ENCODE peak calls at places on chromosomes 7 and 10, in four cellular contexts. G is foreskin keratinocyte, W is adrenal gland, L is esophagus squamous epithelium. M is an unnamed sample.

GRCh38 chr10:802506-802905 is 113.0 kb upstream of the DIP2C start:
- DNase-seq in W (no peak), G (no peak), L (no peak), M (no peak)

GRCh38 chr7:158782638-158783490 is 46.4 kb downstream of the ESYT2 start:
- DNase-seq in G (peak; percentile 40), W (peak; percentile 53), L (no peak), M (peak; percentile 16)

GRCh38 chr10:72234560-72235095 is 18.6 kb upstream of the ASCC1 start:
- DNase-seq in W (no peak), G (no peak), L (no peak), M (no peak)

GRCh38 chr7:5382281-5383041 is 41.2 kb downstream of the TNRC18 start:
- DNase-seq in G (no peak), L (no peak), W (peak; percentile 45), M (no peak)

GRCh38 chr7:14888904-14889482 is 13.6 kb downstream of the DGKB start:
- DNase-seq in L (no peak), G (no peak), W (no peak), M (no peak)

GRCh38 chr7:130141858-130142653 is 63.1 kb downstream of the TMEM209 start:
- DNase-seq in G (no peak), L (no peak), W (no peak), M (no peak)

GRCh38 chr10:110610308-110610774 is 33.8 kb upstream of the RBM20 start:
- DNase-seq in G (peak; percentile 32), L (no peak), W (peak; percentile 43), M (no peak)

GRCh38 chr10:48333856-48334255 is 27.4 kb downstream of the MAPK8 start:
- DNase-seq in G (peak; percentile 37), W (no peak), L (no peak), M (no peak)

GRCh38 chr10:11886851-11887250 is 63.7 kb downstream of the PROSER2 start:
- DNase-seq in L (no peak), G (no peak), W (no peak), M (no peak)

GRCh38 chr7:594920-595620 is 75.4 kb upstream of the PDGFA start:
- DNase-seq in L (no peak), G (no peak), W (no peak), M (no peak)

GRCh38 chr10:44860811-44861751 is 50.1 kb upstream of the TMEM72 start:
- DNase-seq in G (no peak), W (no peak), L (no peak), M (peak; percentile 91)

GRCh38 chr7:143519411-143520131 is 41.9 kb downstream of the TAS2R41 start:
- DNase-seq in G (peak; percentile 58), W (no peak), L (no peak), M (peak; percentile 29)

GRCh38 chr7:36039243-36039642 is 113.8 kb upstream of the EEPD1 start:
- DNase-seq in L (no peak), G (no peak), W (peak; percentile 30), M (no peak)

GRCh38 chr10:82497451-82497850 is 622.5 kb downstream of the NRG3 start:
- DNase-seq in W (no peak), G (peak; percentile 0), L (no peak), M (no peak)

GRCh38 chr10:85537561-85537960 is 829.0 kb downstream of the GRID1 start:
- DNase-seq in G (no peak), W (no peak), L (no peak), M (no peak)

GRCh38 chr10:58577394-58577793 is 64.7 kb downstream of the BICC1 start:
- DNase-seq in W (no peak), G (no peak), L (no peak), M (peak; percentile 44)

DNA sequence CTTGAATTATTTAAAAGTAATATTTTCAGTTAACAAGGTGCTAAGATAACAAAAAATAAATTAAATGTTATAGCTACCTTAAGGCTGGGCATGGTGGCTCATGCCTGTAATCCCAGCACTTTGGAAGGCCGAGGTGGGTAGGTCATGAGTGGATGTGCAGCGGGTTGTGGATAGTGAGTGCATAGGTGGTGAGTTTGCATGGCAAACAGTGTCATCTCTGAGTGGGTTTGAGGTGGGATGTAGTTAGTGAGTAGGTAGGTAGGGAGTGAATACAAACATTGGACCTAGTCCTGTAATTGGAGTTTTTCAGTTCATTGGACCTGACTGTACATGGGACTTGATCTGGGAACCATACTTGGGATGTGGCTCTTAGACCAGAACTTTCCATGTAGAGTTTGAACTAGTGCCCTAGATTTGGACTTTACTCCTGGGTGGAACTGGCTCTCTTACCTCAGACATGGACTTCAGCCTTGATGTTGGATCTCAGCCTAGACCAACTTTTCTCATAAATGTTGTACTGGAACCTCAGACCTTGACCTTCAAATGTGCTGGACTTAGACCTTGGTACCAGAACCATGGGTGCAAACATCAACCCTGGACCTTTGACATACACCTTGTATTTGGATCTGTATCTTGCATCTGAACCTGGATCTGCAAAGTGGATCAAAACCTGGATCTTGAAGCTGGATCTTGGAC is 47.0 kb downstream of the SEC61G start:
- DNase-seq in G (no peak), W (no peak), L (no peak), M (no peak)
- H3K27me3 ChIP-seq in G (peaks cover 2% of the 10 kb centered on the region), W (no peaks in the 10 kb centered on the region), L (no peaks in the 10 kb centered on the region), M (no peaks in the 10 kb centered on the region)

DNA sequence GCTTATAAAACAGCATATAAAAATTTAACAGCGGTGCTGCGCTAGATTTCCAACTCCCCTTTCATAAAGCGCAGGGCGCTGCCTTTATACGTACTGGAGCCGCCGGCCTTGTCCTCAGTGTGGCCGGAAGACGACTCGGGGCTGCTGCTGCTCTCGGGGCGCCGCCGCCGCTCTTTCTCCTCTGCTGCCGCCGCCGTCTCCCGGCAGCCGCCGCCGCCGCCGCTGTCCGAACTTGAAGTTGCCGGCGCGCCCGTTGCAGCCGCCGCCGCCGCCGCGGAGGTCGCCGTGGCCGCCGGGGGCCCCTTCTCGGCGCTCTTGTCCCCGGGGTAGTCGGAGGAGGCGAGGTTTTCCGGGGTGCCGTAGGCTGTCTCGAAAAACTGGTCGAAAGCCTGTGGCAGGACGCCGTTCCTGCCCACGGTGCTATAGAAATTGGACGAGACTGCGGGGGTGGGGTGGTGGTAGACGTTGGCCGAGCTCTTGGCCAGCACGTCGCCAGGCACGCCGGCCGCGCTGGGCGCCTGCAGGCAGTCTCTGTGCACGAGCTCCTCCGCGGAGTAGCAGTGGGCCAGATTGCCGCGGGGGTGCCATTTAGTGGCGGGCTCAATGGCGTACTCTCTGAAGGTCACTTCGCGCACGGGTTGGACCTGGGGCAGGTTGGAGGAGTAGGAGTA is 555 bp downstream of the HOXA11 start:
- DNase-seq in L (no peak), G (no peak), W (peak; percentile 53), M (no peak)
- H3K27me3 ChIP-seq in L (peaks cover 51% of the 10 kb centered on the region), G (peaks cover 88% of the 10 kb centered on the region), W (peaks cover 98% of the 10 kb centered on the region), M (no peaks in the 10 kb centered on the region)

GRCh38 chr7:155404976-155405375 is 53.0 kb upstream of the EN2 start:
- DNase-seq in L (no peak), G (no peak), W (no peak), M (no peak)

GRCh38 chr7:155398944-155399343 is 59.0 kb upstream of the EN2 start:
- DNase-seq in L (no peak), G (no peak), W (no peak), M (no peak)

GRCh38 chr7:155402941-155403340 is 55.0 kb upstream of the EN2 start:
- DNase-seq in L (no peak), G (no peak), W (no peak), M (no peak)

GRCh38 chr7:155399577-155399976 is 58.4 kb upstream of the EN2 start:
- DNase-seq in G (no peak), W (no peak), L (no peak), M (no peak)

DNA sequence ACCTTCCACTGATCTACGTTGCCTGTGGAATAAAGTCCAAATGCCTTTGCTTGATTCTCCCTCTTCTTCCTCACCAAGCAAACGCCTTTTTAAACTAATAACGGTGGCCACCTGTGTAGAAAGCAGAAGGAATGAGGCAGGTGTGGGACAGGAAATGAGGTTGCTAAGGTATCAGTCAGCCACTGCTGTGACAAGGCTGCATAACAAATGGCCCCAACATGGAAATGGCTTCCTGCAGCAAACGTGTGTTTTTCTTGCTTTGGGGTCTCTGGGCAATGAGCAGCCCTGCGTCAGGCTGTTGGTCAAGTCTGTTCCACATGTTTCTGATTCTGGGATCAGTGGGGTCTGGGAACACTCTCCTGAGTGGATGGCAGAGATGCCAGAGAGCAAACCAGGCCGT is 56.0 kb upstream of the EN2 start:
- DNase-seq in G (no peak), W (no peak), L (no peak), M (no peak)
- H3K27me3 ChIP-seq in G (peaks cover 29% of the 10 kb centered on the region), W (no peaks in the 10 kb centered on the region), L (no peaks in the 10 kb centered on the region), M (peaks cover 4% of the 10 kb centered on the region)

GRCh38 chr10:132973903-132974241 is 31.5 kb upstream of the CFAP46 start:
- DNase-seq in L (no peak), G (no peak), W (no peak), M (no peak)
- H3K27me3 ChIP-seq in L (no peaks in the 10 kb centered on the region), G (peaks cover 13% of the 10 kb centered on the region), W (peaks cover 32% of the 10 kb centered on the region), M (peaks cover 13% of the 10 kb centered on the region)

DNA sequence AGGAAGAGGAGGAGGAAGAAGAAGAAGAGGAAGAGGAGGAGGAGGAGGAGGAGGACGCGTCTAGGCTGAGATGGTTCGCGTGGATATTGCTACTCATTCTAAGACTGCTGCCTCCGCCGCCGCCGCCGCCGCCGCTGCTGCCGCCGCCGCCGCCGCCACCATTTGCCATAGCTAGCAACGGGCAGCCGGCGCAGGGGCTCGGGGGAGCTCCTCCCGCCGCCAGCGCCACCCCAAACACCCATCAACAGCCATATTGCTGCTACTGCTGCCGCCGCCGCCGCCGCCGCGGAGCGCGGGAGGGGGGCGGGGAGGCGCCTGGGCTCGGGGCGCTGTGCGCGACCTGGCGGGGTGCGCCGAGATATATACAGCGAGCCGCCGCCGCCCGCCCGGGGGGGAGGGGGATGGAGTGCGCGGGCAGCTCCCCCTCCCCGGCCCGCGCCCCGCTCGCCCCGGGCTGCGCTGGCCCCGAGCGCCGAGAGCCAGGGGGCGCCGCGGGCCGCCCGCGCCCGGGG is at the start of gene KCNMA1:
- DNase-seq in G (no peak), L (no peak), W (no peak), M (no peak)
- H3K27me3 ChIP-seq in G (peaks cover 43% of the 10 kb centered on the region), L (no peaks in the 10 kb centered on the region), W (peaks cover 33% of the 10 kb centered on the region), M (no peaks in the 10 kb centered on the region)

M was measured in BJ.